ENCODE peak calls at places on chromosomes 16 and 17, in ten cellular contexts. P is NCI-H1417; E is T-helper 9 cell; B is H9; F is foreskin fibroblast; Y is pulmonary artery endothelial cell; D is cerebellum; X is globus pallidus; I is CD4-positive, alpha-beta T cell; C is NCI-H2029. O is an unnamed sample.

GRCh38 chr17:2844386-2844785 is 48.1 kb downstream of the RAP1GAP2 start:
- DNase-seq in P (peak), E (no peak), B (peak), F (peak), Y (no peak), D (no peak), X (no peak), I (no peak), C (no peak), O (no peak)

GRCh38 chr17:32742686-32743538 is 134.0 kb downstream of the MYO1D start:
- DNase-seq in P (no peak), E (no peak), B (no peak), F (peak), Y (no peak), D (no peak), X (peak), I (no peak), C (no peak), O (no peak)

GRCh38 chr17:14143678-14144077 is 74.4 kb downstream of the COX10 start:
- DNase-seq in P (no peak), E (no peak), B (no peak), F (peak), Y (no peak), D (peak), X (no peak), I (peak), C (peak), O (no peak)

GRCh38 chr17:50206604-50207293 is 5.3 kb upstream of the COL1A1 start:
- DNase-seq in P (no peak), E (no peak), B (peak), F (peak), Y (no peak), D (no peak), X (no peak), I (no peak), C (no peak), O (no peak)

GRCh38 chr16:86517652-86518258 is 7.4 kb downstream of the FOXF1 start:
- DNase-seq in P (no peak), E (no peak), B (peak), F (peak), Y (no peak), D (peak), X (peak), I (no peak), C (no peak), O (no peak)

GRCh38 chr17:72640415-72641165 is 451.9 kb downstream of the SLC39A11 start:
- DNase-seq in P (peak), E (no peak), B (no peak), F (no peak), Y (no peak), D (no peak), X (no peak), I (no peak), C (peak), O (no peak)

GRCh38 chr16:28990375-28991040 is 5.7 kb downstream of the LAT start:
- DNase-seq in P (no peak), E (no peak), B (no peak), F (no peak), Y (no peak), D (no peak), X (no peak), I (peak), C (no peak), O (peak)

GRCh38 chr16:84120023-84120422 is 3.3 kb upstream of the MBTPS1 start:
- DNase-seq in P (no peak), E (no peak), B (no peak), F (no peak), Y (no peak), D (no peak), X (no peak), I (no peak), C (no peak), O (no peak)

GRCh38 chr16:4495766-4496165 is 19.6 kb downstream of the HMOX2 start:
- DNase-seq in P (no peak), E (no peak), B (no peak), F (no peak), Y (no peak), D (no peak), X (no peak), I (no peak), C (no peak), O (no peak)

GRCh38 chr16:11470676-11471415 is 115.9 kb downstream of the LITAF start:
- DNase-seq in P (no peak), E (no peak), B (no peak), F (peak), Y (no peak), D (no peak), X (no peak), I (no peak), C (no peak), O (no peak)

GRCh38 chr17:69602969-69603368 is 188.5 kb downstream of the MAP2K6 start:
- DNase-seq in P (no peak), E (no peak), B (no peak), F (no peak), Y (no peak), D (no peak), X (no peak), I (no peak), C (no peak), O (no peak)

GRCh38 chr17:6749519-6749918 is 6.3 kb upstream of the XAF1 start:
- DNase-seq in P (no peak), E (no peak), B (no peak), F (peak), Y (no peak), D (no peak), X (no peak), I (no peak), C (no peak), O (no peak)

GRCh38 chr17:31494259-31495048 is 103.0 kb downstream of the RAB11FIP4 start:
- DNase-seq in P (no peak), E (peak), B (no peak), F (no peak), Y (no peak), D (no peak), X (no peak), I (peak), C (no peak), O (peak)

GRCh38 chr17:5832886-5833285 is 237.3 kb upstream of the WSCD1 start:
- DNase-seq in P (no peak), E (no peak), B (peak), F (peak), Y (peak), D (no peak), X (no peak), I (no peak), C (peak), O (no peak)

GRCh38 chr16:84266451-84266850 is 26.6 kb upstream of the KCNG4 start:
- DNase-seq in P (peak), E (no peak), B (peak), F (peak), Y (peak), D (peak), X (peak), I (no peak), C (no peak), O (no peak)

GRCh38 chr17:59786536-59787319 is 79.3 kb downstream of the VMP1 start:
- DNase-seq in P (no peak), E (peak), B (peak), F (peak), Y (peak), D (no peak), X (peak), I (peak), C (peak), O (peak)

GRCh38 chr16:27529962-27530361 is 19.8 kb downstream of the GTF3C1 start:
- DNase-seq in P (no peak), E (no peak), B (no peak), F (peak), Y (no peak), D (peak), X (no peak), I (no peak), C (no peak), O (no peak)

GRCh38 chr17:16304832-16305231 is 48.4 kb downstream of the CENPV start:
- DNase-seq in P (peak), E (no peak), B (peak), F (peak), Y (no peak), D (no peak), X (no peak), I (no peak), C (no peak), O (no peak)

GRCh38 chr16:76932541-76933211 is 258.3 kb upstream of the MON1B start:
- DNase-seq in P (no peak), E (no peak), B (no peak), F (peak), Y (no peak), D (no peak), X (no peak), I (no peak), C (no peak), O (no peak)

GRCh38 chr17:13993106-13993505 is 76.2 kb upstream of the COX10 start:
- DNase-seq in P (no peak), E (no peak), B (no peak), F (no peak), Y (no peak), D (no peak), X (no peak), I (no peak), C (no peak), O (no peak)

O was measured in activated T-cell treated with anti-CD3 and anti-CD28 coated beads, Interleukin-2, amount 50 U/mL, for 1 hour.